ENCODE peak calls at places on chromosomes 12 and 14, in seven cellular contexts. One of them, this sample, is unnamed.

GRCh38 chr12:82057770-82058169 is 298.6 kb upstream of the PPFIA2 start:
- DNase-seq in fibroblast of lung: peak; percentile 50
- DNase-seq in endodermal cell: no peak
- DNase-seq in HAP-1: no peak
- DNase-seq in CD8-positive, alpha-beta T cell: no peak
- DNase-seq in A549: no peak
- DNase-seq in lung: no peak
- DNase-seq in this sample: no peak

GRCh38 chr14:23564181-23564812 is 3.3 kb downstream of the AP1G2 start:
- DNase-seq in fibroblast of lung: no peak
- DNase-seq in endodermal cell: no peak
- DNase-seq in HAP-1: no peak
- DNase-seq in CD8-positive, alpha-beta T cell: no peak
- DNase-seq in A549: no peak
- DNase-seq in lung: no peak
- DNase-seq in this sample: no peak

GRCh38 chr12:93200291-93200917 is 177.3 kb upstream of the NUDT4 start:
- DNase-seq in fibroblast of lung: peak; percentile 61
- DNase-seq in endodermal cell: no peak
- DNase-seq in HAP-1: no peak
- DNase-seq in CD8-positive, alpha-beta T cell: no peak
- DNase-seq in A549: no peak
- DNase-seq in lung: no peak
- DNase-seq in this sample: no peak

GRCh38 chr12:33609910-33610309 is 170.3 kb upstream of the SYT10 start:
- DNase-seq in fibroblast of lung: no peak
- DNase-seq in endodermal cell: no peak
- DNase-seq in HAP-1: no peak
- DNase-seq in CD8-positive, alpha-beta T cell: no peak
- DNase-seq in A549: no peak
- DNase-seq in lung: no peak
- DNase-seq in this sample: no peak

GRCh38 chr14:88168498-88169165 is 154.4 kb downstream of the KCNK10 start:
- DNase-seq in fibroblast of lung: peak; percentile 6
- DNase-seq in endodermal cell: peak; percentile 83
- DNase-seq in HAP-1: peak; percentile 8
- DNase-seq in CD8-positive, alpha-beta T cell: peak; percentile 37
- DNase-seq in A549: peak; percentile 55
- DNase-seq in lung: peak; percentile 38
- DNase-seq in this sample: peak; percentile 72

GRCh38 chr14:79705126-79705894 is 506.0 kb downstream of the DIO2 start:
- DNase-seq in fibroblast of lung: no peak
- DNase-seq in endodermal cell: no peak
- DNase-seq in HAP-1: no peak
- DNase-seq in CD8-positive, alpha-beta T cell: no peak
- DNase-seq in A549: no peak
- DNase-seq in lung: no peak
- DNase-seq in this sample: no peak

GRCh38 chr12:17062296-17063061 is 456.5 kb upstream of the LMO3 start:
- DNase-seq in fibroblast of lung: no peak
- DNase-seq in endodermal cell: no peak
- DNase-seq in HAP-1: no peak
- DNase-seq in CD8-positive, alpha-beta T cell: no peak
- DNase-seq in A549: peak; percentile 76
- DNase-seq in lung: no peak
- DNase-seq in this sample: no peak

GRCh38 chr12:120654656-120655055 is 14.2 kb downstream of the CABP1 start:
- DNase-seq in fibroblast of lung: no peak
- DNase-seq in endodermal cell: no peak
- DNase-seq in HAP-1: no peak
- DNase-seq in CD8-positive, alpha-beta T cell: no peak
- DNase-seq in A549: no peak
- DNase-seq in lung: no peak
- DNase-seq in this sample: no peak

GRCh38 chr12:47781479-47782371 is 8.7 kb downstream of the SLC48A1 start:
- DNase-seq in fibroblast of lung: no peak
- DNase-seq in endodermal cell: no peak
- DNase-seq in HAP-1: no peak
- DNase-seq in CD8-positive, alpha-beta T cell: no peak
- DNase-seq in A549: no peak
- DNase-seq in lung: no peak
- DNase-seq in this sample: no peak

GRCh38 chr12:48882972-48883304 is 17.3 kb upstream of the RND1 start:
- DNase-seq in fibroblast of lung: no peak
- DNase-seq in endodermal cell: no peak
- DNase-seq in HAP-1: no peak
- DNase-seq in CD8-positive, alpha-beta T cell: no peak
- DNase-seq in A549: no peak
- DNase-seq in lung: no peak
- DNase-seq in this sample: no peak

GRCh38 chr14:33932526-33933292 is 18.2 kb downstream of the EGLN3 start:
- DNase-seq in fibroblast of lung: peak; percentile 45
- DNase-seq in endodermal cell: no peak
- DNase-seq in HAP-1: peak; percentile 95
- DNase-seq in CD8-positive, alpha-beta T cell: no peak
- DNase-seq in A549: no peak
- DNase-seq in lung: no peak
- DNase-seq in this sample: no peak

GRCh38 chr14:33930464-33930863 is 20.4 kb downstream of the EGLN3 start:
- DNase-seq in fibroblast of lung: no peak
- DNase-seq in endodermal cell: no peak
- DNase-seq in HAP-1: no peak
- DNase-seq in CD8-positive, alpha-beta T cell: no peak
- DNase-seq in A549: no peak
- DNase-seq in lung: no peak
- DNase-seq in this sample: no peak

GRCh38 chr14:33933386-33933934 is 17.4 kb downstream of the EGLN3 start:
- DNase-seq in fibroblast of lung: peak; percentile 12
- DNase-seq in endodermal cell: no peak
- DNase-seq in HAP-1: no peak
- DNase-seq in CD8-positive, alpha-beta T cell: no peak
- DNase-seq in A549: no peak
- DNase-seq in lung: no peak
- DNase-seq in this sample: no peak

GRCh38 chr14:33932033-33932432 is 18.8 kb downstream of the EGLN3 start:
- DNase-seq in fibroblast of lung: no peak
- DNase-seq in endodermal cell: no peak
- DNase-seq in HAP-1: no peak
- DNase-seq in CD8-positive, alpha-beta T cell: no peak
- DNase-seq in A549: no peak
- DNase-seq in lung: no peak
- DNase-seq in this sample: no peak

GRCh38 chr14:33931439-33931838 is 19.4 kb downstream of the EGLN3 start:
- DNase-seq in fibroblast of lung: no peak
- DNase-seq in endodermal cell: no peak
- DNase-seq in HAP-1: peak; percentile 76
- DNase-seq in CD8-positive, alpha-beta T cell: no peak
- DNase-seq in A549: no peak
- DNase-seq in lung: no peak
- DNase-seq in this sample: no peak
- H3K4me1 ChIP-seq in fibroblast of lung: no peaks in the 10 kb centered on the region
- H3K4me1 ChIP-seq in endodermal cell: peaks cover 8% of the 10 kb centered on the region
- H3K4me1 ChIP-seq in HAP-1: peaks cover 42% of the 10 kb centered on the region
- H3K4me1 ChIP-seq in CD8-positive, alpha-beta T cell: no peaks in the 10 kb centered on the region
- H3K4me1 ChIP-seq in A549: peaks cover 7% of the 10 kb centered on the region
- H3K4me1 ChIP-seq in lung: peaks cover 2% of the 10 kb centered on the region
- H3K4me1 ChIP-seq in this sample: no peaks in the 10 kb centered on the region

GRCh38 chr14:105489607-105490317 is 1.3 kb upstream of the TEDC1 start:
- DNase-seq in fibroblast of lung: peak; percentile 79
- DNase-seq in endodermal cell: peak; percentile 94
- DNase-seq in HAP-1: peak; percentile 87
- DNase-seq in CD8-positive, alpha-beta T cell: peak; percentile 80
- DNase-seq in A549: peak; percentile 95
- DNase-seq in lung: peak; percentile 85
- DNase-seq in this sample: peak; percentile 79

GRCh38 chr14:105490572-105491365 is at the start of gene TEDC1:
- DNase-seq in fibroblast of lung: peak; percentile 100
- DNase-seq in endodermal cell: peak; percentile 100
- DNase-seq in HAP-1: peak; percentile 99
- DNase-seq in CD8-positive, alpha-beta T cell: peak; percentile 98
- DNase-seq in A549: peak; percentile 100
- DNase-seq in lung: peak; percentile 99
- DNase-seq in this sample: peak; percentile 98

GRCh38 chr14:105488781-105489606 is 2.1 kb upstream of the TEDC1 start:
- DNase-seq in fibroblast of lung: no peak
- DNase-seq in endodermal cell: no peak
- DNase-seq in HAP-1: no peak
- DNase-seq in CD8-positive, alpha-beta T cell: no peak
- DNase-seq in A549: peak; percentile 44
- DNase-seq in lung: no peak
- DNase-seq in this sample: no peak

GRCh38 chr14:105491366-105492006 is 440 bp downstream of the TEDC1 start:
- DNase-seq in fibroblast of lung: peak; percentile 21
- DNase-seq in endodermal cell: peak; percentile 97
- DNase-seq in HAP-1: peak; percentile 68
- DNase-seq in CD8-positive, alpha-beta T cell: peak; percentile 64
- DNase-seq in A549: peak; percentile 91
- DNase-seq in lung: peak; percentile 79
- DNase-seq in this sample: peak; percentile 84

GRCh38 chr14:105490318-105490571 is 801 bp upstream of the TEDC1 start:
- DNase-seq in fibroblast of lung: no peak
- DNase-seq in endodermal cell: no peak
- DNase-seq in HAP-1: no peak
- DNase-seq in CD8-positive, alpha-beta T cell: no peak
- DNase-seq in A549: no peak
- DNase-seq in lung: no peak
- DNase-seq in this sample: no peak
- H3K4me1 ChIP-seq in fibroblast of lung: peaks cover 4% of the 10 kb centered on the region
- H3K4me1 ChIP-seq in endodermal cell: peaks cover 6% of the 10 kb centered on the region
- H3K4me1 ChIP-seq in HAP-1: peaks cover 6% of the 10 kb centered on the region
- H3K4me1 ChIP-seq in CD8-positive, alpha-beta T cell: peaks cover 44% of the 10 kb centered on the region
- H3K4me1 ChIP-seq in A549: peaks cover 41% of the 10 kb centered on the region
- H3K4me1 ChIP-seq in lung: peaks cover 22% of the 10 kb centered on the region
- H3K4me1 ChIP-seq in this sample: peaks cover 39% of the 10 kb centered on the region

GRCh38 chr14:76923422-76924362 is 97.5 kb downstream of the LRRC74A start:
- DNase-seq in fibroblast of lung: no peak
- DNase-seq in endodermal cell: peak; percentile 70
- DNase-seq in HAP-1: no peak
- DNase-seq in CD8-positive, alpha-beta T cell: no peak
- DNase-seq in A549: no peak
- DNase-seq in lung: no peak
- DNase-seq in this sample: no peak
- H3K4me1 ChIP-seq in fibroblast of lung: peaks cover 27% of the 10 kb centered on the region
- H3K4me1 ChIP-seq in endodermal cell: peaks cover 6% of the 10 kb centered on the region
- H3K4me1 ChIP-seq in HAP-1: peaks cover 42% of the 10 kb centered on the region
- H3K4me1 ChIP-seq in CD8-positive, alpha-beta T cell: peaks cover 48% of the 10 kb centered on the region
- H3K4me1 ChIP-seq in A549: peaks cover 65% of the 10 kb centered on the region
- H3K4me1 ChIP-seq in lung: peaks cover 21% of the 10 kb centered on the region
- H3K4me1 ChIP-seq in this sample: peaks cover 40% of the 10 kb centered on the region

GRCh38 chr12:57320639-57321038 is 69.7 kb upstream of the STAC3 start:
- DNase-seq in fibroblast of lung: no peak
- DNase-seq in endodermal cell: no peak
- DNase-seq in HAP-1: no peak
- DNase-seq in CD8-positive, alpha-beta T cell: no peak
- DNase-seq in A549: no peak
- DNase-seq in lung: no peak
- DNase-seq in this sample: no peak

GRCh38 chr12:57325395-57325794 is 74.4 kb upstream of the STAC3 start:
- DNase-seq in fibroblast of lung: no peak
- DNase-seq in endodermal cell: no peak
- DNase-seq in HAP-1: no peak
- DNase-seq in CD8-positive, alpha-beta T cell: no peak
- DNase-seq in A549: no peak
- DNase-seq in lung: no peak
- DNase-seq in this sample: no peak

GRCh38 chr12:57319678-57320469 is 68.9 kb upstream of the STAC3 start:
- DNase-seq in fibroblast of lung: peak; percentile 9
- DNase-seq in endodermal cell: no peak
- DNase-seq in HAP-1: no peak
- DNase-seq in CD8-positive, alpha-beta T cell: no peak
- DNase-seq in A549: no peak
- DNase-seq in lung: no peak
- DNase-seq in this sample: no peak

GRCh38 chr12:57329219-57329618 is 78.2 kb upstream of the STAC3 start:
- DNase-seq in fibroblast of lung: no peak
- DNase-seq in endodermal cell: no peak
- DNase-seq in HAP-1: no peak
- DNase-seq in CD8-positive, alpha-beta T cell: no peak
- DNase-seq in A549: no peak
- DNase-seq in lung: no peak
- DNase-seq in this sample: no peak

GRCh38 chr12:57323402-57323801 is 72.4 kb upstream of the STAC3 start:
- DNase-seq in fibroblast of lung: peak; percentile 6
- DNase-seq in endodermal cell: no peak
- DNase-seq in HAP-1: no peak
- DNase-seq in CD8-positive, alpha-beta T cell: no peak
- DNase-seq in A549: no peak
- DNase-seq in lung: no peak
- DNase-seq in this sample: no peak
- H3K4me1 ChIP-seq in fibroblast of lung: no peaks in the 10 kb centered on the region
- H3K4me1 ChIP-seq in endodermal cell: peaks cover 8% of the 10 kb centered on the region
- H3K4me1 ChIP-seq in HAP-1: peaks cover 7% of the 10 kb centered on the region
- H3K4me1 ChIP-seq in CD8-positive, alpha-beta T cell: no peaks in the 10 kb centered on the region
- H3K4me1 ChIP-seq in A549: peaks cover 10% of the 10 kb centered on the region
- H3K4me1 ChIP-seq in lung: no peaks in the 10 kb centered on the region
- H3K4me1 ChIP-seq in this sample: no peaks in the 10 kb centered on the region

GRCh38 chr14:93764211-93764659 is 24.1 kb downstream of the PRIMA1 start:
- DNase-seq in fibroblast of lung: peak; percentile 11
- DNase-seq in endodermal cell: peak; percentile 60
- DNase-seq in HAP-1: no peak
- DNase-seq in CD8-positive, alpha-beta T cell: no peak
- DNase-seq in A549: no peak
- DNase-seq in lung: no peak
- DNase-seq in this sample: no peak

GRCh38 chr14:93765970-93766369 is 22.3 kb downstream of the PRIMA1 start:
- DNase-seq in fibroblast of lung: no peak
- DNase-seq in endodermal cell: no peak
- DNase-seq in HAP-1: no peak
- DNase-seq in CD8-positive, alpha-beta T cell: no peak
- DNase-seq in A549: no peak
- DNase-seq in lung: no peak
- DNase-seq in this sample: no peak

GRCh38 chr14:93759781-93760307 is 28.4 kb downstream of the PRIMA1 start:
- DNase-seq in fibroblast of lung: no peak
- DNase-seq in endodermal cell: no peak
- DNase-seq in HAP-1: no peak
- DNase-seq in CD8-positive, alpha-beta T cell: no peak
- DNase-seq in A549: no peak
- DNase-seq in lung: no peak
- DNase-seq in this sample: no peak

GRCh38 chr14:93765032-93765626 is 23.2 kb downstream of the PRIMA1 start:
- DNase-seq in fibroblast of lung: no peak
- DNase-seq in endodermal cell: no peak
- DNase-seq in HAP-1: no peak
- DNase-seq in CD8-positive, alpha-beta T cell: no peak
- DNase-seq in A549: no peak
- DNase-seq in lung: no peak
- DNase-seq in this sample: no peak
- H3K4me1 ChIP-seq in fibroblast of lung: no peaks in the 10 kb centered on the region
- H3K4me1 ChIP-seq in endodermal cell: no peaks in the 10 kb centered on the region
- H3K4me1 ChIP-seq in HAP-1: no peaks in the 10 kb centered on the region
- H3K4me1 ChIP-seq in CD8-positive, alpha-beta T cell: no peaks in the 10 kb centered on the region
- H3K4me1 ChIP-seq in A549: peaks cover 11% of the 10 kb centered on the region
- H3K4me1 ChIP-seq in lung: no peaks in the 10 kb centered on the region
- H3K4me1 ChIP-seq in this sample: no peaks in the 10 kb centered on the region

DNA sequence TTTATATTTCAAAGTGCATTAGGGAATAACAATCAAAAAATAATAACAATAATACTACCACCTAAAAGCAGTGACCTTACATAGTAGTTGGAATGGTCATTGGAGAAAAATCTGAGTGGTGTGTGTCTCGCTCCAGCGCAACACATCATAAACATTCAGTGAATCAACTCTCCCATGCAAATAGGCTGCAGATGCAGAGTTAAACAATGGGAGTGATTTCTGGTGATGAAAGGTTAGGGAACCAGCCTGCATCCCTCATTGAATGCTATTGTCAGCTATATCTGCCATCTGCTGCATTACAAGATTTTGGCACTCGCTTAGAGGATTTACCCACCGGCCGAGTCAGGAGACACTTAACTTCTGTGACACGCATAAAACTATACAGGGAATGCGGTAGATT is 900.9 kb downstream of the FLRT2 start:
- DNase-seq in fibroblast of lung: no peak
- DNase-seq in endodermal cell: no peak
- DNase-seq in HAP-1: no peak
- DNase-seq in CD8-positive, alpha-beta T cell: no peak
- DNase-seq in A549: no peak
- DNase-seq in lung: no peak
- DNase-seq in this sample: no peak
- H3K4me1 ChIP-seq in fibroblast of lung: no peaks in the 10 kb centered on the region
- H3K4me1 ChIP-seq in endodermal cell: no peaks in the 10 kb centered on the region
- H3K4me1 ChIP-seq in HAP-1: no peaks in the 10 kb centered on the region
- H3K4me1 ChIP-seq in CD8-positive, alpha-beta T cell: no peaks in the 10 kb centered on the region
- H3K4me1 ChIP-seq in A549: no peaks in the 10 kb centered on the region
- H3K4me1 ChIP-seq in lung: no peaks in the 10 kb centered on the region
- H3K4me1 ChIP-seq in this sample: no peaks in the 10 kb centered on the region